ENCODE peak calls at places on chromosomes 5 and 9, in six cellular contexts. One of them, this sample, is unnamed.

GRCh38 chr9:129225201-129225778 is 47.2 kb upstream of the IER5L start:
- DNase-seq in transverse colon: no peak
- DNase-seq in lower lobe of right lung: no peak
- DNase-seq in H1: no peak
- DNase-seq in GM23248: no peak
- DNase-seq in K562: no peak
- DNase-seq in this sample: no peak

GRCh38 chr9:132350861-132351315 is 3.9 kb downstream of the SETX start:
- DNase-seq in K562: no peak
- DNase-seq in transverse colon: no peak
- DNase-seq in lower lobe of right lung: no peak
- DNase-seq in GM23248: peak; percentile 46
- DNase-seq in H1: no peak
- DNase-seq in this sample: no peak

GRCh38 chr5:149153751-149154610 is 12.7 kb downstream of the ABLIM3 start:
- DNase-seq in K562: no peak
- DNase-seq in GM23248: peak; percentile 93
- DNase-seq in lower lobe of right lung: peak; percentile 62
- DNase-seq in transverse colon: no peak
- DNase-seq in H1: no peak
- DNase-seq in this sample: no peak

GRCh38 chr5:103375356-103375755 is 116.8 kb downstream of the MACIR start:
- DNase-seq in transverse colon: no peak
- DNase-seq in GM23248: no peak
- DNase-seq in H1: no peak
- DNase-seq in lower lobe of right lung: no peak
- DNase-seq in K562: peak; percentile 8
- DNase-seq in this sample: no peak

GRCh38 chr5:59661939-59662615 is 231.4 kb downstream of the PDE4D start:
- DNase-seq in GM23248: no peak
- DNase-seq in K562: no peak
- DNase-seq in H1: no peak
- DNase-seq in lower lobe of right lung: no peak
- DNase-seq in transverse colon: no peak
- DNase-seq in this sample: no peak

GRCh38 chr9:35952526-35953191 is 5.3 kb downstream of the OR2S2 start:
- DNase-seq in transverse colon: no peak
- DNase-seq in lower lobe of right lung: no peak
- DNase-seq in GM23248: no peak
- DNase-seq in K562: no peak
- DNase-seq in H1: no peak
- DNase-seq in this sample: no peak

GRCh38 chr9:75130621-75131020 is 42.3 kb downstream of the OSTF1 start:
- DNase-seq in transverse colon: no peak
- DNase-seq in GM23248: peak; percentile 5
- DNase-seq in lower lobe of right lung: no peak
- DNase-seq in K562: no peak
- DNase-seq in H1: no peak
- DNase-seq in this sample: no peak

GRCh38 chr9:27429436-27429835 is 94.7 kb upstream of the IFNK start:
- DNase-seq in GM23248: no peak
- DNase-seq in transverse colon: peak; percentile 51
- DNase-seq in lower lobe of right lung: no peak
- DNase-seq in H1: no peak
- DNase-seq in K562: no peak
- DNase-seq in this sample: no peak

GRCh38 chr5:139689631-139690384 is 41.7 kb downstream of the CXXC5 start:
- DNase-seq in K562: peak; percentile 61
- DNase-seq in lower lobe of right lung: no peak
- DNase-seq in H1: no peak
- DNase-seq in transverse colon: peak; percentile 37
- DNase-seq in GM23248: peak; percentile 53
- DNase-seq in this sample: no peak

GRCh38 chr9:69036319-69036718 is 767 bp downstream of the FXN start:
- DNase-seq in transverse colon: peak; percentile 13
- DNase-seq in GM23248: peak; percentile 41
- DNase-seq in K562: peak; percentile 40
- DNase-seq in lower lobe of right lung: no peak
- DNase-seq in H1: no peak
- DNase-seq in this sample: no peak

GRCh38 chr5:150625831-150626746 is 14.4 kb upstream of the SYNPO start:
- DNase-seq in K562: no peak
- DNase-seq in transverse colon: no peak
- DNase-seq in lower lobe of right lung: no peak
- DNase-seq in H1: no peak
- DNase-seq in GM23248: no peak
- DNase-seq in this sample: no peak

GRCh38 chr9:137143459-137143858 is 4.5 kb downstream of the GRIN1 start:
- DNase-seq in H1: no peak
- DNase-seq in K562: no peak
- DNase-seq in lower lobe of right lung: no peak
- DNase-seq in transverse colon: no peak
- DNase-seq in GM23248: no peak
- DNase-seq in this sample: no peak

GRCh38 chr9:78167356-78167755 is 68.5 kb upstream of the CEP78 start:
- DNase-seq in H1: no peak
- DNase-seq in GM23248: no peak
- DNase-seq in lower lobe of right lung: no peak
- DNase-seq in K562: no peak
- DNase-seq in transverse colon: peak; percentile 28
- DNase-seq in this sample: no peak

GRCh38 chr5:66850354-66851075 is 254.3 kb downstream of the MAST4 start:
- DNase-seq in K562: no peak
- DNase-seq in H1: no peak
- DNase-seq in GM23248: peak; percentile 70
- DNase-seq in lower lobe of right lung: no peak
- DNase-seq in transverse colon: no peak
- DNase-seq in this sample: no peak

GRCh38 chr9:137240321-137240840 is 706 bp upstream of the TUBB4B start:
- DNase-seq in GM23248: peak; percentile 92
- DNase-seq in transverse colon: peak; percentile 83
- DNase-seq in K562: peak; percentile 74
- DNase-seq in H1: no peak
- DNase-seq in lower lobe of right lung: peak; percentile 90
- DNase-seq in this sample: peak; percentile 71

GRCh38 chr5:29949301-29949872 is 1244.1 kb upstream of the CDH6 start:
- DNase-seq in lower lobe of right lung: no peak
- DNase-seq in H1: no peak
- DNase-seq in transverse colon: no peak
- DNase-seq in K562: no peak
- DNase-seq in GM23248: no peak
- DNase-seq in this sample: no peak

GRCh38 chr5:155057626-155058025 is 44.1 kb downstream of the KIF4B start:
- DNase-seq in transverse colon: no peak
- DNase-seq in H1: no peak
- DNase-seq in lower lobe of right lung: no peak
- DNase-seq in K562: no peak
- DNase-seq in GM23248: no peak
- DNase-seq in this sample: no peak

GRCh38 chr9:87035868-87036267 is 88.6 kb upstream of the GAS1 start:
- DNase-seq in lower lobe of right lung: no peak
- DNase-seq in GM23248: peak; percentile 70
- DNase-seq in H1: no peak
- DNase-seq in transverse colon: no peak
- DNase-seq in K562: no peak
- DNase-seq in this sample: no peak

GRCh38 chr5:105907016-105907415 is 1763.7 kb downstream of the EFNA5 start:
- DNase-seq in lower lobe of right lung: no peak
- DNase-seq in transverse colon: no peak
- DNase-seq in H1: no peak
- DNase-seq in K562: no peak
- DNase-seq in GM23248: no peak
- DNase-seq in this sample: no peak

GRCh38 chr5:120615967-120616645 is 152.0 kb downstream of the PRR16 start:
- DNase-seq in H1: no peak
- DNase-seq in transverse colon: no peak
- DNase-seq in lower lobe of right lung: no peak
- DNase-seq in K562: no peak
- DNase-seq in GM23248: peak; percentile 92
- DNase-seq in this sample: no peak

GRCh38 chr5:60161340-60161934 is 267.9 kb upstream of the PDE4D start:
- DNase-seq in H1: no peak
- DNase-seq in K562: no peak
- DNase-seq in transverse colon: no peak
- DNase-seq in lower lobe of right lung: no peak
- DNase-seq in GM23248: peak; percentile 55
- DNase-seq in this sample: no peak

GRCh38 chr9:18474778-18475177 is 825 bp downstream of the ADAMTSL1 start:
- DNase-seq in GM23248: peak; percentile 78
- DNase-seq in lower lobe of right lung: no peak
- DNase-seq in transverse colon: no peak
- DNase-seq in K562: no peak
- DNase-seq in H1: no peak
- DNase-seq in this sample: no peak

GRCh38 chr9:138072897-138073296 is 195.3 kb downstream of the CACNA1B start:
- DNase-seq in transverse colon: no peak
- DNase-seq in GM23248: no peak
- DNase-seq in K562: no peak
- DNase-seq in lower lobe of right lung: no peak
- DNase-seq in H1: peak; percentile 50
- DNase-seq in this sample: no peak

GRCh38 chr5:40037703-40038102 is 612.9 kb upstream of the DAB2 start:
- DNase-seq in transverse colon: no peak
- DNase-seq in H1: no peak
- DNase-seq in GM23248: no peak
- DNase-seq in K562: no peak
- DNase-seq in lower lobe of right lung: no peak
- DNase-seq in this sample: no peak

GRCh38 chr9:14633148-14633547 is 60.1 kb downstream of the ZDHHC21 start:
- DNase-seq in H1: no peak
- DNase-seq in lower lobe of right lung: no peak
- DNase-seq in K562: no peak
- DNase-seq in transverse colon: no peak
- DNase-seq in GM23248: no peak
- DNase-seq in this sample: no peak

DNA sequence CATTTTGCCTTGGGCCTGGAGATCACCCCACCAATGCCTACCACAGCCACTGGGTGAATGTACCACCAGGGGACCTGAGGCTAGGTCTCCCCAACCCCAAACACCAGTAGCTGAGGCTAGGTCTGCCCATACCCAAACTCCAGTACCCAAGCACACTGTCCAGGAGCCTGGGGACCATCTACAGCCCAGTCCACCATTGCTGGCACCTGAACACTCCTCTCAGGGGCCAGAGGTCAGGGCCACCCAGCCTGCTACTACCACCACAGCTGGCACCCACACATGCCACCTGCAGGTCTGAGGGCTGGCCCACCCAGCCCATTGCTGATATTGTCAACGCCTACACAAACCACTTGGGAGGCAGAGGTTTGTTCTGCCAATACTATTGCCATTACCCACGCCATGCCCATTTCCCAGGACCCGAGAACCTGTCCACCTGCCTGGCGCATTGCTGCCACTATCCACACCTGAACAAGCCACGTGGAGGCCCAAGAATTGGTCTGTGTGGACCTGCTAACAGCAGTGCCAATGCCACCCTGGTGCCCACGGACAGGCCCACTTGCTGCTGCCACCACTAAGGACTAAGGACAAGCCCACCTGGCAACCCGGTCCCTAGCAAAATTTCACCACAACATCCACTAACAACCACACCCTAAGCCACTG is 59.2 kb downstream of the ZDHHC21 start:
- DNase-seq in K562: no peak
- DNase-seq in lower lobe of right lung: peak; percentile 21
- DNase-seq in transverse colon: no peak
- DNase-seq in GM23248: no peak
- DNase-seq in H1: no peak
- DNase-seq in this sample: no peak
- H3K9me3 ChIP-seq in K562: no peaks in the 10 kb centered on the region
- H3K9me3 ChIP-seq in lower lobe of right lung: no peaks in the 10 kb centered on the region
- H3K9me3 ChIP-seq in transverse colon: no peaks in the 10 kb centered on the region
- H3K9me3 ChIP-seq in GM23248: no peaks in the 10 kb centered on the region
- H3K9me3 ChIP-seq in H1: no peaks in the 10 kb centered on the region
- H3K9me3 ChIP-seq in this sample: no peaks in the 10 kb centered on the region

GRCh38 chr5:2750026-2750757 is 1.3 kb downstream of the IRX2 start:
- DNase-seq in GM23248: peak; percentile 77
- DNase-seq in transverse colon: no peak
- DNase-seq in H1: peak; percentile 77
- DNase-seq in K562: no peak
- DNase-seq in lower lobe of right lung: peak; percentile 55
- DNase-seq in this sample: no peak
- H3K9me3 ChIP-seq in GM23248: no peaks in the 10 kb centered on the region
- H3K9me3 ChIP-seq in transverse colon: no peaks in the 10 kb centered on the region
- H3K9me3 ChIP-seq in H1: no peaks in the 10 kb centered on the region
- H3K9me3 ChIP-seq in K562: no peaks in the 10 kb centered on the region
- H3K9me3 ChIP-seq in lower lobe of right lung: no peaks in the 10 kb centered on the region
- H3K9me3 ChIP-seq in this sample: peaks cover 2% of the 10 kb centered on the region

GRCh38 chr9:98342103-98342818 is 86.8 kb upstream of the TBC1D2 start:
- DNase-seq in H1: no peak
- DNase-seq in transverse colon: no peak
- DNase-seq in lower lobe of right lung: no peak
- DNase-seq in GM23248: no peak
- DNase-seq in K562: no peak
- DNase-seq in this sample: no peak

GRCh38 chr9:98342819-98343208 is 87.4 kb upstream of the TBC1D2 start:
- DNase-seq in GM23248: no peak
- DNase-seq in lower lobe of right lung: no peak
- DNase-seq in H1: no peak
- DNase-seq in transverse colon: no peak
- DNase-seq in K562: no peak
- DNase-seq in this sample: no peak

GRCh38 chr9:98347642-98348041 is 92.2 kb upstream of the TBC1D2 start:
- DNase-seq in GM23248: no peak
- DNase-seq in H1: no peak
- DNase-seq in lower lobe of right lung: no peak
- DNase-seq in K562: no peak
- DNase-seq in transverse colon: no peak
- DNase-seq in this sample: no peak

GRCh38 chr9:98345011-98345410 is 89.6 kb upstream of the TBC1D2 start:
- DNase-seq in K562: no peak
- DNase-seq in H1: no peak
- DNase-seq in lower lobe of right lung: no peak
- DNase-seq in GM23248: no peak
- DNase-seq in transverse colon: no peak
- DNase-seq in this sample: no peak

GRCh38 chr9:98344581-98344980 is 89.1 kb upstream of the TBC1D2 start:
- DNase-seq in transverse colon: no peak
- DNase-seq in H1: no peak
- DNase-seq in GM23248: no peak
- DNase-seq in lower lobe of right lung: no peak
- DNase-seq in K562: no peak
- DNase-seq in this sample: no peak
- H3K9me3 ChIP-seq in transverse colon: no peaks in the 10 kb centered on the region
- H3K9me3 ChIP-seq in H1: no peaks in the 10 kb centered on the region
- H3K9me3 ChIP-seq in GM23248: no peaks in the 10 kb centered on the region
- H3K9me3 ChIP-seq in lower lobe of right lung: no peaks in the 10 kb centered on the region
- H3K9me3 ChIP-seq in K562: peaks cover 9% of the 10 kb centered on the region
- H3K9me3 ChIP-seq in this sample: no peaks in the 10 kb centered on the region

DNA sequence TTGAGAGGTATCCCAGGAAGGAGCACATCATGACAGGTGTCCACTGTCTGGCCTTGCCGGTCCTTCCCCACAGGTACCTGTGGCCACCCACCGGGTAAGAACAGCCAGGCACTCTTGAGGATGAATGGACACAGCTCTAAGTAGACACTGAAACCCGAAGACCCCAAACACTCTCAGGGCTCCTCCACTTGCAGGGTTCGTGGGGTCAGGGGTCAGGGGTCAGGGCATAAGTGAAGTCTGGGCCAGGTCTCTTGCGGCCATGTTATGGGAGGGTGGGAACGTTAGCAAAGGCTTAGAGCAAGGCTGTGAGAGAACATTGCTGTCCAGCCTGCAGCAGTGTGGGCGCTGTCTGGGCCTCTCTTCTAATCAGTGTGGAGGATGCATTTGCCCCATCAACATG is 40.0 kb downstream of the MAPK9 start:
- DNase-seq in GM23248: no peak
- DNase-seq in H1: no peak
- DNase-seq in lower lobe of right lung: no peak
- DNase-seq in K562: no peak
- DNase-seq in transverse colon: no peak
- DNase-seq in this sample: no peak
- H3K9me3 ChIP-seq in GM23248: no peaks in the 10 kb centered on the region
- H3K9me3 ChIP-seq in H1: peaks cover 58% of the 10 kb centered on the region
- H3K9me3 ChIP-seq in lower lobe of right lung: peaks cover 93% of the 10 kb centered on the region
- H3K9me3 ChIP-seq in K562: peaks cover 2% of the 10 kb centered on the region
- H3K9me3 ChIP-seq in transverse colon: peaks cover 56% of the 10 kb centered on the region
- H3K9me3 ChIP-seq in this sample: peaks cover 21% of the 10 kb centered on the region